ENCODE peak calls at places on chromosome 14, in ten cellular contexts. F is stimulated activated CD4-positive, alpha-beta T cell treated with anti-CD3 and anti-CD28 coated beads, TNF-alpha, amount 100 ng/mL, for 48 hours; W is H9; D is DMS153; Y is H4; L is activated T-cell treated with anti-CD3 and anti-CD28 coated beads, Interleukin-2, amount 50 U/mL, for 48 hours; P is neural progenitor cell; U is stimulated activated CD8-positive, alpha-beta memory T cell treated with anti-CD3 and anti-CD28 coated beads, Interleukin-2, amount 100 ng/mL, for 48 hours; A is HS-5; T is left ventricle myocardium inferior. G is an unnamed sample.
A peak's percentile ranks its signal among the peaks of the same experiment; 100 is the strongest.

GRCh38 chr14:65926935-65927700 is 514.6 kb downstream of the FUT8 start:
- DNase-seq in U (no peak), Y (no peak), W (no peak), F (no peak), D (no peak), L (peak; percentile 17), A (no peak), T (no peak), P (no peak), G (no peak)

GRCh38 chr14:90061849-90062794 is at the start of gene KCNK13:
- DNase-seq in L (peak; percentile 30), Y (no peak), P (peak; percentile 67), T (peak; percentile 20), A (no peak), W (peak; percentile 46), F (peak; percentile 6), U (no peak), D (no peak), G (no peak)

GRCh38 chr14:103008768-103009342 is 48.5 kb downstream of the CDC42BPB start:
- DNase-seq in D (peak; percentile 42), A (no peak), Y (peak; percentile 34), T (peak; percentile 52), P (no peak), U (no peak), L (no peak), W (no peak), F (no peak), G (peak; percentile 36)

GRCh38 chr14:52268191-52269061 is 928 bp downstream of the PTGDR start:
- DNase-seq in T (no peak), P (peak; percentile 66), Y (no peak), F (no peak), U (no peak), L (peak; percentile 46), D (no peak), A (no peak), W (peak; percentile 51), G (no peak)

GRCh38 chr14:59354666-59355065 is 110.5 kb downstream of the GPR135 start:
- DNase-seq in F (no peak), W (no peak), Y (no peak), D (no peak), A (peak; percentile 73), T (no peak), L (no peak), U (no peak), P (no peak), G (no peak)

GRCh38 chr14:59427653-59428578 is 37.3 kb downstream of the GPR135 start:
- DNase-seq in P (no peak), L (no peak), W (no peak), A (no peak), D (no peak), U (no peak), Y (no peak), T (peak; percentile 72), F (no peak), G (peak; percentile 74)

GRCh38 chr14:51242545-51243490 is 2.8 kb downstream of the TMX1 start:
- DNase-seq in Y (no peak), U (no peak), W (peak; percentile 45), P (peak; percentile 45), A (no peak), T (no peak), D (no peak), L (no peak), F (no peak), G (no peak)

GRCh38 chr14:24113801-24114535 is 609 bp upstream of the DCAF11 start:
- DNase-seq in Y (peak; percentile 86), F (peak; percentile 75), P (peak; percentile 92), W (peak; percentile 89), D (peak; percentile 79), A (no peak), L (peak; percentile 88), T (peak; percentile 86), U (peak; percentile 77), G (peak; percentile 93)

GRCh38 chr14:97277711-97278110 is 480.5 kb downstream of the VRK1 start:
- DNase-seq in D (no peak), Y (no peak), U (no peak), T (no peak), A (no peak), P (peak; percentile 88), W (peak; percentile 80), L (no peak), F (no peak), G (no peak)

GRCh38 chr14:22986508-22987054 is 4.2 kb upstream of the AJUBA start:
- DNase-seq in T (peak; percentile 83), W (peak; percentile 85), U (peak; percentile 83), L (peak; percentile 93), Y (peak; percentile 73), A (no peak), D (peak; percentile 65), F (peak; percentile 82), P (peak; percentile 91), G (peak; percentile 94)

GRCh38 chr14:85358136-85358785 is 171.7 kb upstream of the FLRT2 start:
- DNase-seq in A (no peak), Y (no peak), U (no peak), P (peak; percentile 39), D (no peak), T (no peak), W (no peak), F (no peak), L (no peak), G (no peak)

GRCh38 chr14:35047961-35048513 is 2.0 kb downstream of the FAM177A1 start:
- DNase-seq in Y (no peak), W (no peak), L (no peak), P (no peak), A (no peak), D (no peak), U (no peak), F (no peak), T (no peak), G (no peak)

GRCh38 chr14:36671149-36671548 is 9.5 kb downstream of the PAX9 start:
- DNase-seq in U (no peak), F (no peak), L (no peak), Y (no peak), T (no peak), D (peak; percentile 41), P (no peak), W (no peak), A (no peak), G (no peak)

GRCh38 chr14:59919582-59920377 is at the start of gene LRRC9:
- DNase-seq in A (no peak), U (no peak), Y (no peak), F (no peak), P (peak; percentile 97), D (peak; percentile 71), T (peak; percentile 12), W (peak; percentile 98), L (no peak), G (no peak)

GRCh38 chr14:88613552-88614010 is 50.7 kb downstream of the ZC3H14 start:
- DNase-seq in Y (peak; percentile 66), A (peak; percentile 79), F (no peak), T (no peak), D (no peak), U (no peak), P (no peak), L (no peak), W (no peak), G (no peak)

GRCh38 chr14:74636424-74637183 is 24.6 kb upstream of the LTBP2 start:
- DNase-seq in A (no peak), T (no peak), D (no peak), W (no peak), U (no peak), Y (no peak), P (no peak), L (no peak), F (no peak), G (no peak)

G was measured in sigmoid colon.